ENCODE peak calls at places on chromosomes 4 and X, in four cellular contexts. E, Y, W and B are unnamed samples.
A peak's percentile ranks its signal among the peaks of the same experiment; 100 is the strongest.

GRCh38 chr4:145904413-145905177 is 34.0 kb downstream of the ZNF827 start:
- DNase-seq in E (no peak), Y (no peak), W (no peak), B (no peak)

GRCh38 chr4:168541608-168541953 is 44.7 kb downstream of the PALLD start:
- DNase-seq in E (no peak), Y (no peak), W (peak; percentile 70), B (peak; percentile 48)

GRCh38 chr4:28879178-28879577 is 1841.0 kb upstream of the PCDH7 start:
- DNase-seq in E (no peak), Y (no peak), W (no peak), B (no peak)

GRCh38 chr4:78057600-78058560 is 757 bp downstream of the FRAS1 start:
- DNase-seq in E (no peak), Y (no peak), W (no peak), B (peak; percentile 24)

GRCh38 chr4:142549726-142550463 is 296.2 kb downstream of the INPP4B start:
- DNase-seq in E (no peak), Y (no peak), W (peak; percentile 98), B (peak; percentile 65)

GRCh38 chr4:38723726-38724506 is 58.9 kb downstream of the TLR10 start:
- DNase-seq in E (no peak), Y (no peak), W (peak; percentile 51), B (no peak)

GRCh38 chr4:76596713-76597112 is 161.7 kb downstream of the SHROOM3 start:
- DNase-seq in E (no peak), Y (no peak), W (no peak), B (no peak)

GRCh38 chr4:120452006-120452405 is 385.4 kb upstream of the MAD2L1 start:
- DNase-seq in E (no peak), Y (no peak), W (no peak), B (no peak)

GRCh38 chrX:13598877-13599276 is 29.5 kb downstream of the EGFL6 start:
- DNase-seq in E (no peak), Y (no peak), W (no peak), B (no peak)

GRCh38 chr4:20544645-20545044 is 155.6 kb upstream of the PACRGL start:
- DNase-seq in E (no peak), Y (no peak), W (peak; percentile 27), B (peak; percentile 38)

GRCh38 chrX:13376857-13377441 is 57.1 kb upstream of the ATXN3L start:
- DNase-seq in E (no peak), Y (no peak), W (peak; percentile 91), B (peak; percentile 6)

GRCh38 chrX:147174596-147174995 is 360.1 kb upstream of the CXorf51A start:
- DNase-seq in E (no peak), Y (no peak), W (peak; percentile 29), B (no peak)

GRCh38 chr4:177367336-177367735 is 57.7 kb downstream of the NEIL3 start:
- DNase-seq in E (no peak), Y (no peak), W (no peak), B (peak; percentile 23)

GRCh38 chr4:98568896-98569663 is 89.3 kb downstream of the TSPAN5 start:
- DNase-seq in E (no peak), Y (no peak), W (no peak), B (no peak)

GRCh38 chr4:153207027-153207426 is 2.8 kb downstream of the TRIM2 start:
- DNase-seq in E (no peak), Y (no peak), W (no peak), B (no peak)

GRCh38 chrX:7145454-7145853 is 2.1 kb upstream of the STS start:
- DNase-seq in E (no peak), Y (no peak), W (no peak), B (no peak)

GRCh38 chrX:136759968-136760367 is 20.8 kb downstream of the ARHGEF6 start:
- DNase-seq in E (no peak), Y (no peak), W (no peak), B (no peak)

GRCh38 chr4:11700751-11701226 is 272.1 kb upstream of the HS3ST1 start:
- DNase-seq in E (no peak), Y (no peak), W (peak; percentile 13), B (peak; percentile 27)